ENCODE peak calls at places on chromosomes 2 and 18, in six cellular contexts. U is upper lobe of left lung, I is HCT116, H is GM23338, M is transverse colon, D is breast epithelium. L is an unnamed sample. For H3K4me1, the result is how much of the 10 kb centered on the place peaks cover.

GRCh38 chr18:63273170-63273925 is 46.2 kb downstream of the BCL2 start:
- DNase-seq in U (no peak), I (no peak), H (no peak), M (no peak), D (no peak), L (no peak)

GRCh38 chr2:220626603-220627002 is 945.5 kb downstream of the EPHA4 start:
- DNase-seq in U (no peak), I (no peak), H (no peak), M (no peak), D (no peak), L (no peak)

GRCh38 chr18:49722472-49722871 is 90.9 kb downstream of the ACAA2 start:
- DNase-seq in U (no peak), I (no peak), H (no peak), M (peak), D (no peak), L (no peak)

GRCh38 chr2:25228848-25229674 is 60.7 kb upstream of the POMC start:
- DNase-seq in U (peak), I (peak), H (peak), M (peak), D (peak), L (peak)

GRCh38 chr2:83051538-83052192 is 1407.4 kb downstream of the SUCLG1 start:
- DNase-seq in U (no peak), I (no peak), H (no peak), M (no peak), D (no peak), L (no peak)

GRCh38 chr2:106126705-106127281 is 67.3 kb downstream of the UXS1 start:
- DNase-seq in U (no peak), I (no peak), H (no peak), M (no peak), D (no peak), L (no peak)

GRCh38 chr2:20378891-20379519 is 28.4 kb upstream of the PUM2 start:
- DNase-seq in U (peak), I (peak), H (peak), M (peak), D (peak), L (peak)

GRCh38 chr2:213862407-213863076 is 548.3 kb upstream of the VWC2L start:
- DNase-seq in U (no peak), I (no peak), H (no peak), M (no peak), D (no peak), L (no peak)

GRCh38 chr2:56474412-56475158 is 290.8 kb downstream of the CCDC85A start:
- DNase-seq in U (no peak), I (no peak), H (no peak), M (no peak), D (no peak), L (no peak)

GRCh38 chr18:76720683-76721082 is 101.7 kb upstream of the ZNF236 start:
- DNase-seq in U (peak), I (no peak), H (no peak), M (no peak), D (no peak), L (no peak)

GRCh38 chr18:43596106-43596712 is 318.9 kb upstream of the SYT4 start:
- DNase-seq in U (no peak), I (no peak), H (no peak), M (no peak), D (no peak), L (no peak)

GRCh38 chr2:20304411-20304810 is 46.2 kb downstream of the PUM2 start:
- DNase-seq in U (no peak), I (no peak), H (no peak), M (no peak), D (no peak), L (no peak)

GRCh38 chr2:40192864-40193669 is 258.8 kb downstream of the SLC8A1 start:
- DNase-seq in U (no peak), I (no peak), H (no peak), M (no peak), D (no peak), L (peak)

GRCh38 chr2:145123606-145124005 is 603.7 kb upstream of the ZEB2 start:
- DNase-seq in U (peak), I (no peak), H (no peak), M (peak), D (no peak), L (no peak)

GRCh38 chr2:216188956-216189355 is 79.8 kb downstream of the XRCC5 start:
- DNase-seq in U (no peak), I (no peak), H (no peak), M (no peak), D (no peak), L (no peak)

GRCh38 chr18:59029663-59030421 is 109.8 kb upstream of the SEC11C start:
- DNase-seq in U (no peak), I (no peak), H (no peak), M (no peak), D (no peak), L (no peak)

GRCh38 chr18:22179174-22179573 is 9.8 kb downstream of the GATA6 start:
- DNase-seq in U (no peak), I (no peak), H (no peak), M (no peak), D (no peak), L (no peak)

GRCh38 chr2:3179208-3179607 is 198.4 kb downstream of the EIPR1 start:
- DNase-seq in U (no peak), I (no peak), H (peak), M (no peak), D (no peak), L (no peak)

GRCh38 chr18:77108821-77109692 is 23.5 kb downstream of the MBP start:
- DNase-seq in U (no peak), I (no peak), H (no peak), M (no peak), D (no peak), L (no peak)

GRCh38 chr2:46803911-46804670 is 111.5 kb downstream of the MCFD2 start:
- DNase-seq in U (no peak), I (peak), H (no peak), M (no peak), D (no peak), L (peak)

GRCh38 chr2:58923869-58924268 is 682.7 kb upstream of the FANCL start:
- DNase-seq in U (no peak), I (no peak), H (no peak), M (no peak), D (no peak), L (no peak)

GRCh38 chr2:78993518-78994148 is 31.9 kb upstream of the REG3G start:
- DNase-seq in U (no peak), I (no peak), H (peak), M (no peak), D (no peak), L (no peak)

GRCh38 chr2:97693476-97693875 is 19.9 kb upstream of the ZAP70 start:
- DNase-seq in U (no peak), I (no peak), H (no peak), M (no peak), D (no peak), L (no peak)

GRCh38 chr2:96739051-96739632 is 722 bp downstream of the LMAN2L start:
- DNase-seq in U (no peak), I (no peak), H (no peak), M (no peak), D (no peak), L (no peak)

GRCh38 chr2:64945973-64946736 is 43.0 kb upstream of the SLC1A4 start:
- DNase-seq in U (peak), I (no peak), H (no peak), M (peak), D (no peak), L (no peak)

GRCh38 chr2:29014811-29015414 is 33.8 kb downstream of the TOGARAM2 start:
- DNase-seq in U (peak), I (no peak), H (no peak), M (peak), D (no peak), L (no peak)

GRCh38 chr2:39779926-39780325 is 868 bp upstream of the THUMPD2 start:
- DNase-seq in U (no peak), I (no peak), H (no peak), M (no peak), D (no peak), L (no peak)

GRCh38 chr2:223104741-223105140 is 52.8 kb downstream of the KCNE4 start:
- DNase-seq in U (no peak), I (no peak), H (no peak), M (no peak), D (no peak), L (no peak)

GRCh38 chr2:106517329-106517728 is 30.2 kb downstream of the CD8B2 start:
- DNase-seq in U (no peak), I (no peak), H (no peak), M (no peak), D (no peak), L (no peak)

GRCh38 chr2:72779495-72779894 is 46.3 kb downstream of the EXOC6B start:
- DNase-seq in U (no peak), I (no peak), H (no peak), M (no peak), D (no peak), L (no peak)

GRCh38 chr2:72782520-72782919 is 43.3 kb downstream of the EXOC6B start:
- DNase-seq in U (no peak), I (no peak), H (no peak), M (no peak), D (no peak), L (no peak)

GRCh38 chr2:72780483-72780882 is 45.4 kb downstream of the EXOC6B start:
- DNase-seq in U (no peak), I (no peak), H (no peak), M (no peak), D (no peak), L (no peak)

GRCh38 chr2:72778410-72778809 is 47.4 kb downstream of the EXOC6B start:
- DNase-seq in U (no peak), I (no peak), H (no peak), M (no peak), D (no peak), L (no peak)

GRCh38 chr2:72781500-72781899 is 44.3 kb downstream of the EXOC6B start:
- DNase-seq in U (no peak), I (no peak), H (no peak), M (no peak), D (no peak), L (no peak)
- TF ChIP-seq POLR2AphosphoS5 in U (no peak), I (no peak), H (no peak), M (no peak), D (no peak), L (no peak)

DNA sequence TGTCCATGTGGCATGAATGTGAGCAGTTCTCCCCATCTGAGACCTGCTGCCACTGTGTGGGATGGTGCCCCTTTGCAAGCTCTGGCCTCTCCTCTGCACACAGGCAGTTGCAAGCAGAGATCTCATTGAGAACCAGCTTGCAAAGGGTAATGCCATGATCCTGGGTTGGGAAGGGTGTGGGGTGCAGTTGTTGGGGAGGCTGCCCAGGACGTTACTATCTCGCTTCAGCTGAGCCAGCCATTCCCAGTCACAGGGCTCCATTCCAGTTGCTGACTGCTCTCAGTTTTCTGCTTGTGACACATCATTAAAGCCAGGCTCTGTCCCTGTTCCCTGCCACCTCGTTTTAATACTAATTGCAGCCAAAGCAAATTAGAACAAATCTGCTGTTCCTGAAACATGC is 62.4 kb upstream of the SMAD2 start:
- DNase-seq in U (no peak), I (no peak), H (no peak), M (no peak), D (no peak), L (no peak)
- H3K4me1 ChIP-seq in U (under half), I (under half), H (under half), M (under half), D (under half), L (under half)

DNA sequence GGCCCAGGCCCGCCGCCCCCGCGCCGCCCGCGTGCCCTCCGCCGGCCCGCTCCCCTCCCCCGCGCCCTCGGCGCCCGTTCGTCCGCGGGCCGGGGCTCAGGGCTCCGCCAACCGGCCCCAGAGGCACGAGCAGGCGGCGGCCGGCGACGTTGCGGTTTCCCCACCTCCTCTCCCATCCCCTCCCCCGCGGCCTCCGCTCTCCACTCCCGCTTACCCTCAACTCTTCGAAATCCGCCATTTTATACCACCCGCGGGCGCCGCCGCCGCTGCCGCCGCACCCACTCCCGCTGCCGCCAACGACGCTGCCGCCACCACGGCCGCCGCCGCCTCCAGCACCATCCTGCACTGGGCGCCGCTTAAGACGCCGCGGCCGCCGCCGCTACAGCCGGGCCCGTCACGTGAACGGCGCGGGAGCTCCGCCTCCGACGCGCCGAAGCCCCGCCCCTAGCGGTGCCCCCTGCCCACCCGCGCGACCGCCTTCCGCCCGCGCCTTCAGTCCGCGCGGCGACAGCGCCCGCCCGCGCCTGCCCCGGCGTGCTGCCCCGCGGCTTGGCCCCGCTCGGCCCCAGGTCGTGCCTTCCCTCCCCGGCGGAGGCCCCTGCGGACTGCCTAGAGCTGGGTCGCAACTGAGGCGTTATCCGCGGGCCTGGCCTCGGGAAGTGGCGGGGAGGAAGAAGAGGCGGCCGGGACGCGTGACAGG is at the start of the genes KATNAL2 and PIAS2:
- DNase-seq in U (peak), I (peak), H (peak), M (peak), D (peak), L (peak)
- TF ChIP-seq POLR2AphosphoS5 in U (peak), I (peak), H (peak), M (peak), D (no peak), L (no peak)

GRCh38 chr2:128310094-128310716 is 8.5 kb downstream of the HS6ST1 start:
- DNase-seq in U (peak), I (no peak), H (no peak), M (no peak), D (no peak), L (no peak)

GRCh38 chr2:128311755-128312341 is 6.8 kb downstream of the HS6ST1 start:
- DNase-seq in U (peak), I (no peak), H (no peak), M (no peak), D (peak), L (no peak)

GRCh38 chr2:128309341-128310093 is 9.2 kb downstream of the HS6ST1 start:
- DNase-seq in U (peak), I (no peak), H (no peak), M (peak), D (peak), L (no peak)

GRCh38 chr2:128311216-128311754 is 7.4 kb downstream of the HS6ST1 start:
- DNase-seq in U (peak), I (no peak), H (no peak), M (no peak), D (no peak), L (peak)

DNA sequence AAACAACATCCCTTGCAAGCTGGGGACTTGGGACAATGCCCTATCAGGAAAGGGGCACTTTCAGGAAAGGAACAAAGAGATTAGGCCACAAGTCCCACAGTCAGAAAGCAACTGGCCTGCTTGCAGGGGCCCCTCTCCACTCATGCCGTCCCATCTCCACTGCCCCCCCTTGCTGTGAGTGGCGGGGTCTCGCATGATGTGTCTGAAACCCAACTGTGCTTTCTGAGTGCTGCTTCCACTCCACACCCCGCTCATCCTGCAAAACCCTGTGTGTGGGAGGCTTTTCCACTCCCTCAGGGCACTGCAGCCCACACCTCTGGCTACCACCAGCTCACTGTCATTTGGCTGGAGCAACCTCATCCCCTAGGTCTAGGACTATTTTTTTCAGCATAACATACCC is 7.9 kb downstream of the HS6ST1 start:
- DNase-seq in U (no peak), I (no peak), H (no peak), M (no peak), D (no peak), L (no peak)
- H3K4me1 ChIP-seq in U (under half), I (under half), H (under half), M (half or more), D (under half), L (under half)

GRCh38 chr2:112055110-112055832 is at the start of gene TMEM87B:
- DNase-seq in U (peak), I (peak), H (peak), M (peak), D (peak), L (peak)

GRCh38 chr2:112050311-112050710 is 4.8 kb upstream of the TMEM87B start:
- DNase-seq in U (no peak), I (no peak), H (no peak), M (no peak), D (no peak), L (no peak)

GRCh38 chr2:112055833-112056625 is 960 bp downstream of the TMEM87B start:
- DNase-seq in U (peak), I (no peak), H (peak), M (peak), D (no peak), L (peak)

GRCh38 chr2:112056626-112056987 is 1.5 kb downstream of the TMEM87B start:
- DNase-seq in U (no peak), I (no peak), H (no peak), M (no peak), D (no peak), L (no peak)

DNA sequence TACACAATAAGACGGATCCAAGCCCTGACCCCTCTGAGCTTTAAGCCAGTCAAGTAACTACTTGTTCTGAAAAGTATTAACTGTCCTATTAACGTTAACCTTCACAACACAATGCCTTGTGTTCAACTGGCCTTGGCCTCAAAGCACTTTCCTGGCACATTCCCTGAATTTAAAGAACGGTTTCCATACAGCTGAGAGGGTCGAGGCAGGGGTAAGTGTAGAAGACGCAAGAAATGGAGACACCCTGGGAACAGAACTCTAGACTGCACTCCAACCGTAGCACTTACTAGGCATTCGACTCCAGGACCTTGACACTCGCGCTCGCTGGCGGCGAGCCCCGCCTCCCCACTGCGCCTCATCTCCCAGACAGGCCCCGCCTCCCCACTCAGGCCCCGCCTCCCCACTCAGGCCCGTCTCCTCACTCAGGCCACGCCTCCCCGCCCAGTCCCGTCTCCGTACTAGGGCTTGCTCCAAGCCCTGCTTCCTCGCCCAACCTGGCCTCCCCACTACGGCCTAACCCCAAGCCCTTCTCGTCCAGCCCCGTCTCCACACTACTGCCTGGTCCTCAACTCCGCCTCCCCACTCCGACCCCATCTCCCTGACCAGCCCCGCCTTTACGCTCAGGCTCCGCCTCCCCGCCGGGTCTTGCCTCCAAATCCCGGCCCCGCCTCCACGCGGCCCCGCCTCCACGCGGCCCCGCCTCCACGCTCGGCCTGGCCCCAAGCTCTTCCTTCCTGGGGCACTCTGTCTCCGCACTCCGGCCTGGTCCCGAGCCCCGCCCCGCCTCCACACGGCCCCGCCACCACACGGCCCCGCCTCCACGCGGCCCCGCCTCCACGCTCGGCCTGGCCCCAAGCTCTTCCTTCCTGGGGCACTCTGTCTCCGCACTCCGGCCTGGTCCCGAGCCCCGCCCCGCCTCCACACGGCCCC is 887 bp upstream of the TMEM87B start:
- DNase-seq in U (peak), I (peak), H (peak), M (peak), D (peak), L (peak)
- TF ChIP-seq POLR2AphosphoS5 in U (peak), I (peak), H (no peak), M (peak), D (no peak), L (peak)

DNA sequence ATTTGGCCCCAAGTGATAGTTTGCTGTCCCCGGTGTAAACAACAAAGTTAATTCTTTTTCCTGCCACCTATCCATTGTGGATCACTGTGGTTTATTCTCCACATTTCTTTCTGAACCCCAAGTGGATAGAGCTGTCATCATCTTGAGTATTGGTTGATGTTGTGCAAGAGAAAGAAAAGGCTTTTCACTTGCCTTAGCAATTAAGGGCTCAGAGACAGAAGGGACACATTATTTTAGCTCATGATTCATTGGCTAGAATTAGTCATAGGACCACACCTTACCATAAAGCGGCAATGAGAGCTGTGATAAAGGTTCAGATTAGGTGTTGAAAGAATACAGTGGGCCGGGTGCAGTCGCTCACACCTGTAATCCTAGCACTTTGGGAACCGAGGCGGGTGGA is 442.1 kb upstream of the DCC start:
- DNase-seq in U (no peak), I (no peak), H (no peak), M (peak), D (no peak), L (no peak)
- H3K4me1 ChIP-seq in U (under half), I (under half), H (under half), M (under half), D (under half), L (under half)

GRCh38 chr2:73110622-73111299 is 2.0 kb downstream of the RAB11FIP5 start:
- DNase-seq in U (no peak), I (no peak), H (no peak), M (peak), D (peak), L (no peak)
- TF ChIP-seq POLR2AphosphoS5 in U (no peak), I (no peak), H (no peak), M (no peak), D (no peak), L (no peak)

L was measured in prostate gland.